ENCODE peak calls at places on chromosomes 2 and 18, in nine cellular contexts. E, A, M, P, W, H, F, X and U are unnamed samples.

GRCh38 chr2:236127010-236127409 is 41.2 kb downstream of the GBX2 start:
- DNase-seq in E (no peak), A (no peak), M (no peak), P (no peak), W (no peak), H (no peak), F (no peak), X (no peak), U (no peak)

GRCh38 chr18:9516437-9517064 is 41.2 kb downstream of the RALBP1 start:
- DNase-seq in E (peak; percentile 39), A (peak; percentile 73), M (no peak), P (peak; percentile 56), W (no peak), H (peak; percentile 39), F (no peak), X (no peak), U (no peak)

GRCh38 chr2:192246297-192246696 is 51.6 kb upstream of the TMEFF2 start:
- DNase-seq in E (no peak), A (no peak), M (no peak), P (no peak), W (no peak), H (no peak), F (no peak), X (no peak), U (no peak)

GRCh38 chr2:98702127-98702802 is 28.7 kb downstream of the MGAT4A start:
- DNase-seq in E (no peak), A (no peak), M (peak; percentile 50), P (no peak), W (peak; percentile 11), H (no peak), F (no peak), X (no peak), U (no peak)

GRCh38 chr2:216074794-216075193 is 6.8 kb downstream of the PECR start:
- DNase-seq in E (no peak), A (peak; percentile 11), M (no peak), P (no peak), W (no peak), H (no peak), F (no peak), X (no peak), U (no peak)

GRCh38 chr2:152453129-152453642 is 118.2 kb downstream of the FMNL2 start:
- DNase-seq in E (no peak), A (no peak), M (no peak), P (no peak), W (no peak), H (no peak), F (no peak), X (no peak), U (no peak)

GRCh38 chr18:37244618-37245017 is 321.0 kb downstream of the CELF4 start:
- DNase-seq in E (no peak), A (no peak), M (no peak), P (no peak), W (no peak), H (no peak), F (no peak), X (no peak), U (no peak)

GRCh38 chr2:230324503-230324902 is 2.5 kb upstream of the SP140L start:
- DNase-seq in E (no peak), A (no peak), M (no peak), P (no peak), W (no peak), H (no peak), F (no peak), X (no peak), U (no peak)

GRCh38 chr2:238900511-238900910 is 52.6 kb downstream of the TWIST2 start:
- DNase-seq in E (no peak), A (no peak), M (no peak), P (no peak), W (no peak), H (peak; percentile 37), F (no peak), X (no peak), U (no peak)

GRCh38 chr2:238135601-238136150 is 2.8 kb upstream of the KLHL30 start:
- DNase-seq in E (no peak), A (no peak), M (no peak), P (no peak), W (no peak), H (no peak), F (no peak), X (no peak), U (no peak)

GRCh38 chr18:59460060-59460395 is 101.0 kb upstream of the LMAN1 start:
- DNase-seq in E (no peak), A (peak; percentile 66), M (no peak), P (no peak), W (no peak), H (no peak), F (no peak), X (no peak), U (no peak)

GRCh38 chr2:192070099-192070498 is 124.6 kb downstream of the TMEFF2 start:
- DNase-seq in E (no peak), A (peak; percentile 20), M (no peak), P (no peak), W (no peak), H (no peak), F (no peak), X (no peak), U (no peak)

GRCh38 chr2:3204451-3204850 is 173.2 kb downstream of the EIPR1 start:
- DNase-seq in E (no peak), A (no peak), M (no peak), P (no peak), W (no peak), H (no peak), F (no peak), X (no peak), U (no peak)

GRCh38 chr2:130829020-130829419 is 7.7 kb upstream of the ARHGEF4 start:
- DNase-seq in E (peak; percentile 92), A (no peak), M (no peak), P (no peak), W (no peak), H (no peak), F (no peak), X (no peak), U (no peak)

GRCh38 chr2:60003076-60003475 is 550.4 kb downstream of the BCL11A start:
- DNase-seq in E (no peak), A (no peak), M (no peak), P (no peak), W (no peak), H (no peak), F (no peak), X (no peak), U (no peak)

GRCh38 chr2:60000681-60001080 is 552.8 kb downstream of the BCL11A start:
- DNase-seq in E (peak; percentile 63), A (no peak), M (no peak), P (no peak), W (no peak), H (no peak), F (no peak), X (no peak), U (no peak)

GRCh38 chr2:59997371-59997770 is 556.1 kb downstream of the BCL11A start:
- DNase-seq in E (no peak), A (no peak), M (no peak), P (no peak), W (no peak), H (no peak), F (no peak), X (no peak), U (no peak)

GRCh38 chr2:59998324-59998723 is 555.1 kb downstream of the BCL11A start:
- DNase-seq in E (no peak), A (no peak), M (no peak), P (no peak), W (no peak), H (no peak), F (no peak), X (no peak), U (no peak)

GRCh38 chr2:60002158-60002867 is 551.1 kb downstream of the BCL11A start:
- DNase-seq in E (no peak), A (no peak), M (no peak), P (no peak), W (no peak), H (no peak), F (no peak), X (no peak), U (no peak)
- TF ChIP-seq CTCF in E (no peak), A (no peak), M (no peak), P (no peak), W (no peak), H (no peak), F (no peak), X (no peak), U (no peak)

DNA sequence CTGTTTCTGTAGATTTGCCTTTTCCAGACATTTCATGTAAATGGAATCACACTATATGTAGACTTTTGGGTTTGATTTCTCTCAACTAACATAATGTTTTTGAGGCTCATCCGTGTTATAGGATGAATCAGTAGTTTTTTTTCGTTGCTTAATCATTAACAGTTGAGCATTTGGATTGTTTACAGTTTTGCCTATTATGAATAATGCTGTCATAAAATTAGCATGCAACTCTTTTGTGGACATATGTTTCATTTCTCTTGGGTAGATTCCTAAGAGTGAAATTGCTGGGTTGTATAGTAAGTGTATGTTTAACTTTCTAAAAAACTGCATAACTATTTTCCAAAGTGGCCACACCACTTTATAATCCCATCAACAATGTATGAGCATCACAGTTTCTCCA is 7.7 kb upstream of the RHBDD1 start:
- DNase-seq in E (no peak), A (no peak), M (no peak), P (no peak), W (no peak), H (no peak), F (no peak), X (no peak), U (no peak)
- TF ChIP-seq CTCF in E (no peak), A (no peak), M (no peak), P (no peak), W (no peak), H (no peak), F (no peak), X (no peak), U (no peak)

DNA sequence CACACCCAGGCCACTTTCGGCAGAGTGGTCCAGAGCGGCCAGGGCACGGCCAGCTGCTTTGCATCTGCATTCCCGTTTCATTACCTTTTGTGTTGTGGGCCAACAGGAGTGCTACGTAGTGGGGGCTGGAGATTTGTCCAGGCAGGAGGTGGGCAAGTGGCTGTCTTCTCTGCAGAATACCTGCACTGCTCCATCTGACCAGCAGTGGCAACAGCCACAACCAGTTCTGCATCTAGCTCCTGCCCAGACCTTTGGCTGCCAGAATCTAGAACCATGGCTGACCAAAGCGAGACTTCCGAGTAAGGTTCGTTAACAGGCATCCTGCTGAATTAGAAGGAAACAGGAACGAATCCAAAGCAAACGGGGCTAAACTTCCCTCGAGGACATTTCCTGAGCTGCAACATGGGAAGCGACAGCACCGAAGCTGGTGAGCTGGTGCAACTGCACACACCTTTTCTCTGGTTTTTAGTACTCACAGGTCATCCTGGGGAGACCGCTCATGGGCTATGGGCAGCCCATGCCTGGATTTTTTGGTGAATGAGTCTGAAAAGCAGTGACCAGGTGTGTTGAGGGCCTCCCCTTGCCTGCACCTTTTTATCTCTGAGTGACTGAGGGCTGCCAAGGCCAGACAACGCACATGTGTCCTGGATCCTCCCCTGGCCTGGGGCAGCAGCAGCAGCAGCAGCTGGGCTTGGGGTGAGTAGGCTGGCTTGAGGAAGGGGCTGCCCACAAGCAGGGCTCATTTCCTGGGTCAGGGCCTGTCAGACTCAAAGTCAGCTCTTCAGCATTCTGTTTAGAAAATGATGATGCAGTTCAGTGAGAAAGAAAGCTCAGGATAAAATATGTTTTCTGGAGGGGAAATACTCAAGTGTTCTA is 10.6 kb downstream of the GDF7 start:
- DNase-seq in E (no peak), A (no peak), M (no peak), P (peak; percentile 49), W (no peak), H (no peak), F (no peak), X (no peak), U (no peak)
- TF ChIP-seq CTCF in E (no peak), A (no peak), M (no peak), P (no peak), W (peak; percentile 43), H (peak; percentile 59), F (no peak), X (no peak), U (no peak)

GRCh38 chr2:129253461-129253812 is 726.0 kb upstream of the RAB6C start:
- DNase-seq in E (no peak), A (no peak), M (no peak), P (no peak), W (no peak), H (no peak), F (no peak), X (no peak), U (no peak)
- TF ChIP-seq CTCF in E (peak; percentile 68), A (no peak), M (peak; percentile 22), P (no peak), W (peak; percentile 53), H (no peak), F (no peak), X (peak; percentile 34), U (no peak)